ENCODE peak calls at places on chromosomes 12 and 14, in seven cellular contexts. One of them, this sample, is unnamed.

GRCh38 chr14:38646391-38646790 is 390.5 kb upstream of the CLEC14A start:
- DNase-seq in OCI-LY7: no peak
- DNase-seq in heart left ventricle: no peak
- DNase-seq in astrocyte: no peak
- DNase-seq in keratinocyte: no peak
- DNase-seq in transverse colon: no peak
- DNase-seq in GM12878: no peak
- DNase-seq in this sample: no peak

GRCh38 chr14:59187802-59188460 is 536 bp upstream of the DAAM1 start:
- DNase-seq in keratinocyte: no peak
- DNase-seq in transverse colon: peak; percentile 31
- DNase-seq in astrocyte: no peak
- DNase-seq in GM12878: no peak
- DNase-seq in heart left ventricle: peak; percentile 35
- DNase-seq in OCI-LY7: peak; percentile 81
- DNase-seq in this sample: peak; percentile 36

GRCh38 chr14:44961151-44961729 is 507 bp downstream of the KLHL28 start:
- DNase-seq in transverse colon: peak; percentile 72
- DNase-seq in OCI-LY7: peak; percentile 63
- DNase-seq in keratinocyte: no peak
- DNase-seq in GM12878: no peak
- DNase-seq in heart left ventricle: peak; percentile 63
- DNase-seq in astrocyte: peak; percentile 57
- DNase-seq in this sample: peak; percentile 67

GRCh38 chr12:64186789-64187188 is 35.3 kb downstream of the KICS2 start:
- DNase-seq in heart left ventricle: no peak
- DNase-seq in transverse colon: no peak
- DNase-seq in OCI-LY7: no peak
- DNase-seq in GM12878: no peak
- DNase-seq in keratinocyte: no peak
- DNase-seq in astrocyte: no peak
- DNase-seq in this sample: no peak

GRCh38 chr12:80129895-80130535 is 30.7 kb downstream of the OTOGL start:
- DNase-seq in heart left ventricle: no peak
- DNase-seq in transverse colon: no peak
- DNase-seq in GM12878: no peak
- DNase-seq in keratinocyte: no peak
- DNase-seq in astrocyte: peak; percentile 81
- DNase-seq in OCI-LY7: no peak
- DNase-seq in this sample: no peak

GRCh38 chr14:89178802-89179201 is 238.2 kb downstream of the FOXN3 start:
- DNase-seq in astrocyte: peak; percentile 59
- DNase-seq in keratinocyte: no peak
- DNase-seq in transverse colon: no peak
- DNase-seq in heart left ventricle: no peak
- DNase-seq in GM12878: no peak
- DNase-seq in OCI-LY7: no peak
- DNase-seq in this sample: no peak

GRCh38 chr12:24861751-24862575 is 86.9 kb downstream of the BCAT1 start:
- DNase-seq in keratinocyte: no peak
- DNase-seq in GM12878: no peak
- DNase-seq in transverse colon: peak; percentile 10
- DNase-seq in astrocyte: peak; percentile 88
- DNase-seq in heart left ventricle: no peak
- DNase-seq in OCI-LY7: no peak
- DNase-seq in this sample: no peak

GRCh38 chr14:95935228-95935822 is 58.7 kb downstream of the TUNAR start:
- DNase-seq in GM12878: no peak
- DNase-seq in heart left ventricle: peak; percentile 14
- DNase-seq in OCI-LY7: peak; percentile 45
- DNase-seq in astrocyte: peak; percentile 17
- DNase-seq in keratinocyte: no peak
- DNase-seq in transverse colon: no peak
- DNase-seq in this sample: no peak

GRCh38 chr12:104750061-104750460 is 208.0 kb downstream of the SLC41A2 start:
- DNase-seq in keratinocyte: no peak
- DNase-seq in astrocyte: peak; percentile 78
- DNase-seq in transverse colon: peak; percentile 37
- DNase-seq in OCI-LY7: peak; percentile 56
- DNase-seq in GM12878: no peak
- DNase-seq in heart left ventricle: no peak
- DNase-seq in this sample: no peak

GRCh38 chr12:46160081-46160980 is 108.5 kb downstream of the SLC38A1 start:
- DNase-seq in keratinocyte: peak; percentile 85
- DNase-seq in heart left ventricle: no peak
- DNase-seq in transverse colon: no peak
- DNase-seq in OCI-LY7: no peak
- DNase-seq in GM12878: no peak
- DNase-seq in astrocyte: peak; percentile 93
- DNase-seq in this sample: no peak

GRCh38 chr14:73014105-73014504 is 12.8 kb downstream of the ZFYVE1 start:
- DNase-seq in transverse colon: no peak
- DNase-seq in heart left ventricle: no peak
- DNase-seq in GM12878: peak; percentile 90
- DNase-seq in keratinocyte: no peak
- DNase-seq in astrocyte: peak; percentile 39
- DNase-seq in OCI-LY7: no peak
- DNase-seq in this sample: no peak

GRCh38 chr14:61598980-61599379 is 96.3 kb upstream of the HIF1A start:
- DNase-seq in transverse colon: no peak
- DNase-seq in heart left ventricle: peak; percentile 49
- DNase-seq in GM12878: no peak
- DNase-seq in keratinocyte: no peak
- DNase-seq in OCI-LY7: peak; percentile 57
- DNase-seq in astrocyte: no peak
- DNase-seq in this sample: no peak
- H3K4me1 ChIP-seq in transverse colon: no peaks in the 10 kb centered on the region
- H3K4me1 ChIP-seq in heart left ventricle: no peaks in the 10 kb centered on the region
- H3K4me1 ChIP-seq in GM12878: peaks cover 15% of the 10 kb centered on the region
- H3K4me1 ChIP-seq in keratinocyte: peaks cover 9% of the 10 kb centered on the region
- H3K4me1 ChIP-seq in OCI-LY7: peaks cover 34% of the 10 kb centered on the region
- H3K4me1 ChIP-seq in astrocyte: peaks cover 35% of the 10 kb centered on the region
- H3K4me1 ChIP-seq in this sample: peaks cover 14% of the 10 kb centered on the region

DNA sequence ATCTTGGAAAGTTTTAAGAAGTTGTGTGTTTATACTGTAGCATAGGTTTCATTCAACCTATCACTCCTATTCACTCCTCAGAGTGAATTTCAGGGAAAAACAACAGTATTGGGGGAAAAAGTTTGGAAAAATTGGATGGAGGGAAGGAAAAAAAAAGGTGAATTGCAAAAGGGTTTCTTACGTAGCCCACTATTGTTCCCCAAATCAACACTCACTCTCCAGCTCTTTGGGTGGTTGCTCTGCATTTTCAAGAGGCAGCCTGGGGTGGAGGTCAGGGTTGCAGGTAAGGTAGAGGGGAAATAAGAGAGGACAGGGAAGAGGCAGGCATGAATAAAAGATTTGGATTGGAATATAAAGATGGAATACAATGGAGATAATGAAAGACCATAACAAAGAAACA is 42.3 kb downstream of the BORCS5 start:
- DNase-seq in heart left ventricle: no peak
- DNase-seq in keratinocyte: no peak
- DNase-seq in astrocyte: no peak
- DNase-seq in transverse colon: no peak
- DNase-seq in OCI-LY7: no peak
- DNase-seq in GM12878: no peak
- DNase-seq in this sample: no peak
- H3K4me3 ChIP-seq in heart left ventricle: no peak overlapping the region
- H3K4me3 ChIP-seq in keratinocyte: no peak overlapping the region
- H3K4me3 ChIP-seq in astrocyte: no peak overlapping the region
- H3K4me3 ChIP-seq in transverse colon: no peak overlapping the region
- H3K4me3 ChIP-seq in OCI-LY7: no peak overlapping the region
- H3K4me3 ChIP-seq in GM12878: no peak overlapping the region
- H3K4me3 ChIP-seq in this sample: no peak overlapping the region

GRCh38 chr12:57766464-57767311 is at the start of gene CYP27B1:
- DNase-seq in transverse colon: no peak
- DNase-seq in keratinocyte: no peak
- DNase-seq in astrocyte: no peak
- DNase-seq in OCI-LY7: no peak
- DNase-seq in GM12878: no peak
- DNase-seq in heart left ventricle: no peak
- DNase-seq in this sample: no peak
- TF ChIP-seq CTCF in transverse colon: no peak
- TF ChIP-seq CTCF in keratinocyte: no peak
- TF ChIP-seq CTCF in astrocyte: no peak
- TF ChIP-seq CTCF in OCI-LY7: no peak
- TF ChIP-seq CTCF in GM12878: no peak
- TF ChIP-seq CTCF in heart left ventricle: no peak
- TF ChIP-seq CTCF in this sample: no peak

GRCh38 chr12:117151195-117152031 is 38.9 kb downstream of the FBXO21 start:
- DNase-seq in astrocyte: no peak
- DNase-seq in heart left ventricle: peak; percentile 82
- DNase-seq in GM12878: no peak
- DNase-seq in keratinocyte: no peak
- DNase-seq in transverse colon: no peak
- DNase-seq in OCI-LY7: peak; percentile 27
- DNase-seq in this sample: peak; percentile 92

GRCh38 chr12:117145597-117146154 is 44.6 kb downstream of the FBXO21 start:
- DNase-seq in transverse colon: no peak
- DNase-seq in GM12878: no peak
- DNase-seq in OCI-LY7: no peak
- DNase-seq in keratinocyte: no peak
- DNase-seq in astrocyte: no peak
- DNase-seq in heart left ventricle: no peak
- DNase-seq in this sample: no peak

GRCh38 chr12:117144599-117144998 is 45.4 kb upstream of the TESC start:
- DNase-seq in astrocyte: no peak
- DNase-seq in GM12878: no peak
- DNase-seq in OCI-LY7: no peak
- DNase-seq in transverse colon: no peak
- DNase-seq in keratinocyte: no peak
- DNase-seq in heart left ventricle: no peak
- DNase-seq in this sample: no peak

GRCh38 chr12:117147639-117148038 is 42.6 kb downstream of the FBXO21 start:
- DNase-seq in transverse colon: no peak
- DNase-seq in GM12878: no peak
- DNase-seq in astrocyte: no peak
- DNase-seq in heart left ventricle: no peak
- DNase-seq in keratinocyte: no peak
- DNase-seq in OCI-LY7: no peak
- DNase-seq in this sample: peak; percentile 29

GRCh38 chr12:117148642-117149041 is 41.6 kb downstream of the FBXO21 start:
- DNase-seq in heart left ventricle: no peak
- DNase-seq in transverse colon: no peak
- DNase-seq in astrocyte: peak; percentile 36
- DNase-seq in keratinocyte: no peak
- DNase-seq in OCI-LY7: no peak
- DNase-seq in GM12878: no peak
- DNase-seq in this sample: peak; percentile 10
- H3K4me1 ChIP-seq in heart left ventricle: no peaks in the 10 kb centered on the region
- H3K4me1 ChIP-seq in transverse colon: no peaks in the 10 kb centered on the region
- H3K4me1 ChIP-seq in astrocyte: no peaks in the 10 kb centered on the region
- H3K4me1 ChIP-seq in keratinocyte: no peaks in the 10 kb centered on the region
- H3K4me1 ChIP-seq in OCI-LY7: no peaks in the 10 kb centered on the region
- H3K4me1 ChIP-seq in GM12878: no peaks in the 10 kb centered on the region
- H3K4me1 ChIP-seq in this sample: peaks cover 10% of the 10 kb centered on the region

GRCh38 chr12:53096089-53096741 is 1.3 kb upstream of the IGFBP6 start:
- DNase-seq in heart left ventricle: peak; percentile 81
- DNase-seq in OCI-LY7: no peak
- DNase-seq in GM12878: no peak
- DNase-seq in astrocyte: peak; percentile 72
- DNase-seq in keratinocyte: no peak
- DNase-seq in transverse colon: peak; percentile 47
- DNase-seq in this sample: peak; percentile 78
- H3K4me3 ChIP-seq in heart left ventricle: peak overlapping the region; percentile 69
- H3K4me3 ChIP-seq in OCI-LY7: no peak overlapping the region
- H3K4me3 ChIP-seq in GM12878: no peak overlapping the region
- H3K4me3 ChIP-seq in astrocyte: no peak overlapping the region
- H3K4me3 ChIP-seq in keratinocyte: peak overlapping the region; percentile 74
- H3K4me3 ChIP-seq in transverse colon: no peak overlapping the region
- H3K4me3 ChIP-seq in this sample: no peak overlapping the region

GRCh38 chr14:24426912-24427536 is 2.4 kb downstream of the CBLN3 start:
- DNase-seq in heart left ventricle: no peak
- DNase-seq in GM12878: no peak
- DNase-seq in transverse colon: peak; percentile 65
- DNase-seq in keratinocyte: no peak
- DNase-seq in OCI-LY7: peak; percentile 27
- DNase-seq in astrocyte: no peak
- DNase-seq in this sample: peak; percentile 8
- TF ChIP-seq CTCF in heart left ventricle: no peak
- TF ChIP-seq CTCF in GM12878: no peak
- TF ChIP-seq CTCF in transverse colon: no peak
- TF ChIP-seq CTCF in keratinocyte: peak; percentile 43
- TF ChIP-seq CTCF in OCI-LY7: no peak
- TF ChIP-seq CTCF in astrocyte: no peak
- TF ChIP-seq CTCF in this sample: no peak

DNA sequence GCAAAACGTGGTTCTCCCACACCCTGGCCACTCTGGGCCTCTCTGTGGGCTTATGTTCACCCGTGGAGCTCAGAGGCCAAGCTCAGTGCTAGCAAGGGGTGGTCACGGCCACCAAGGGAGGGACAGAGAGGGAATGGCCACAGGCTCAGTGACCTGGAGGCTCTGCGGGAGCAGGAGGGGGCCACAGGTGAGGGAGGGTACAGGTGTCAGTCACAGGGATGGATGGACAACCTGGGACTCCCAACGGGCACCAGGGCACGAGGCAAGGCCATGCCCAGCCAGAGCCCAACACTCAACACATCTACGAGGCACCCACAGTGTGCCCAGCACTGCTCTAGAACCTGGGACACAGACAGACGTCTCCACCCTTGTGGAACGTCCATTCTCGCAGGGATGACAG is 11.3 kb downstream of the NCOR2 start:
- DNase-seq in transverse colon: no peak
- DNase-seq in GM12878: no peak
- DNase-seq in keratinocyte: no peak
- DNase-seq in OCI-LY7: no peak
- DNase-seq in heart left ventricle: no peak
- DNase-seq in astrocyte: no peak
- DNase-seq in this sample: no peak
- H3K4me1 ChIP-seq in transverse colon: peaks cover 10% of the 10 kb centered on the region
- H3K4me1 ChIP-seq in GM12878: peaks cover 48% of the 10 kb centered on the region
- H3K4me1 ChIP-seq in keratinocyte: peaks cover 29% of the 10 kb centered on the region
- H3K4me1 ChIP-seq in OCI-LY7: peaks cover 14% of the 10 kb centered on the region
- H3K4me1 ChIP-seq in heart left ventricle: peaks cover 15% of the 10 kb centered on the region
- H3K4me1 ChIP-seq in astrocyte: peaks cover 18% of the 10 kb centered on the region
- H3K4me1 ChIP-seq in this sample: peaks cover 81% of the 10 kb centered on the region

DNA sequence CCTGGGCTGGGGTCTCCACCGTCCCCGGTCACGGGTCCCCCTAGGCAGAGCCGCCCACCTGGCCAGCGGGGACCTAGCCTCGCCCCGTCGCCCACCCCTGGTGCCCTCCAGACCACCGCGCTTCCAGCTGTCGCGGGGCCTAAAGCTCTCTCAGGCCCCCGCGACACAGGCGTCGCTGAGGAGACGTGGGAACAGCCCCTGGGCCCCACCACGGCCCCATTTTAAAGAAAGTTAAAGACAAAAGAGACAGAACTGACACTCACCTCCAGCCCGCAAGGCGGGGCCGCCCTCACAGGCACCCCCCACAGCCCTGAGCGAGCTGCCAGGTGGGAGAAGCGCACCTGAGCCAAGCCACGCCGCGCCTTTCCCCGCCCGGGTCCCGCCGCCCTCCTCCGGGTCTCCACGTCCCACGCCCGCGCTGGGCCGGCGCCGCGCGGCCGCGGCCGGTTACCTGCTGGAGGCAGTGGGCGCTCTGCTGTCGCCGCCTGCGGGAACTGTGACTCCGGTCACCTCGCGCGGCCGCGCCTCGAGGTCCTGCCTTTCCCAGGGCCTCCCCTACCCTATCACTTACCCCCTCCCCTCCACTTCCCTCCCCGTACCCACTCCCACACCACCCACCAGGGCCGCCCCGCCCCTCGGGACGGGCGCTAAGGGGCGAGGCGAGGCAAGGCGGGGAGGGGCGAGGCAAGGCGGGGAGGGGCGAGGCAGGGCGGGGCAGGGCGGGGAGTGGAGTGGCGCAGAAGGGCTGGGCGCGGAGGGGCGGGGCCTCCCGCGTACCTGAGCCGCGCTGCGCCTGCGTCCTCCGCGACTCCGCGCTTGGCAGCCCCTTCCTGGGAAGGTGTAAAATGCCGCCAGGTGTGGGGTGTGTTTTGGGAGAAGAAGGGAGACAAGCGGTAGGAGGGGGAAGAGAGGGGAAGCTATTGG is 31.2 kb downstream of the TC2N start:
- DNase-seq in transverse colon: peak; percentile 92
- DNase-seq in OCI-LY7: peak; percentile 8
- DNase-seq in heart left ventricle: peak; percentile 28
- DNase-seq in GM12878: no peak
- DNase-seq in keratinocyte: peak; percentile 25
- DNase-seq in astrocyte: no peak
- DNase-seq in this sample: peak; percentile 71
- H3K4me3 ChIP-seq in transverse colon: peak overlapping the region; percentile 71
- H3K4me3 ChIP-seq in OCI-LY7: peak overlapping the region; percentile 36
- H3K4me3 ChIP-seq in heart left ventricle: peak overlapping the region; percentile 53
- H3K4me3 ChIP-seq in GM12878: peak overlapping the region; percentile 68
- H3K4me3 ChIP-seq in keratinocyte: peak overlapping the region; percentile 88
- H3K4me3 ChIP-seq in astrocyte: no peak overlapping the region
- H3K4me3 ChIP-seq in this sample: peak overlapping the region; percentile 92